ENCODE peak calls at places on chromosomes 7 and 10, in seven cellular contexts. G is mammary epithelial cell, N is fibroblast of lung, X is breast epithelium, F is adrenal gland, P is upper lobe of right lung, Q is ovary. O is an unnamed sample.

GRCh38 chr7:1747004-1747801 is 77.1 kb downstream of the ELFN1 start:
- DNase-seq in Q (no peak), N (no peak), X (no peak), F (no peak), G (no peak), P (no peak), O (no peak)

GRCh38 chr7:51123322-51124021 is 193.1 kb downstream of the COBL start:
- DNase-seq in N (peak; percentile 89), P (no peak), X (peak; percentile 90), G (peak; percentile 95), F (peak; percentile 63), Q (no peak), O (no peak)

GRCh38 chr10:6751363-6751762 is 171.3 kb upstream of the PRKCQ start:
- DNase-seq in N (no peak), F (no peak), X (no peak), P (no peak), G (no peak), Q (no peak), O (no peak)

GRCh38 chr10:71294091-71294561 is 24.9 kb upstream of the SLC29A3 start:
- DNase-seq in Q (no peak), F (no peak), P (no peak), G (peak; percentile 22), X (peak; percentile 70), N (no peak), O (no peak)

GRCh38 chr7:72540923-72541322 is 128.8 kb upstream of the CALN1 start:
- DNase-seq in G (no peak), X (no peak), F (no peak), Q (no peak), N (no peak), P (no peak), O (no peak)

GRCh38 chr7:91424372-91424771 is 160.1 kb downstream of the FZD1 start:
- DNase-seq in Q (peak; percentile 15), P (no peak), N (no peak), F (no peak), G (no peak), X (no peak), O (peak; percentile 25)

GRCh38 chr10:98408799-98409198 is 6.2 kb downstream of the PYROXD2 start:
- DNase-seq in X (no peak), F (no peak), P (no peak), N (no peak), G (no peak), Q (no peak), O (no peak)

GRCh38 chr7:134856141-134856540 is 76.7 kb downstream of the CALD1 start:
- DNase-seq in G (no peak), F (no peak), Q (no peak), X (no peak), P (no peak), N (peak; percentile 44), O (peak; percentile 31)

GRCh38 chr7:102253076-102253972 is 33.3 kb upstream of the SH2B2 start:
- DNase-seq in Q (no peak), G (no peak), X (no peak), N (no peak), F (no peak), P (no peak), O (no peak)

GRCh38 chr7:84633-85020 is 107.7 kb upstream of the FAM20C start:
- DNase-seq in F (no peak), X (no peak), G (no peak), N (no peak), P (no peak), Q (no peak), O (no peak)

GRCh38 chr7:3370068-3370704 is 69.1 kb downstream of the SDK1 start:
- DNase-seq in N (no peak), G (no peak), F (no peak), X (no peak), Q (no peak), P (no peak), O (no peak)

GRCh38 chr7:55575098-55575497 is 2.8 kb upstream of the VOPP1 start:
- DNase-seq in X (no peak), F (no peak), Q (no peak), N (no peak), P (no peak), G (no peak), O (no peak)

GRCh38 chr7:109460296-109460695 is 890.6 kb downstream of the DNAJB9 start:
- DNase-seq in X (no peak), N (no peak), Q (no peak), F (no peak), G (no peak), P (no peak), O (no peak)

GRCh38 chr7:99278180-99278579 is 5.5 kb downstream of the MYH16 start:
- DNase-seq in Q (no peak), F (no peak), N (no peak), X (no peak), G (no peak), P (no peak), O (no peak)

GRCh38 chr7:75679060-75679459 is 59.7 kb downstream of the HIP1 start:
- DNase-seq in Q (no peak), P (no peak), G (no peak), N (no peak), F (no peak), X (no peak), O (no peak)

GRCh38 chr7:142323706-142324105 is 65.8 kb upstream of the PRSS58 start:
- DNase-seq in N (no peak), X (no peak), P (no peak), G (peak; percentile 9), F (no peak), Q (no peak), O (peak; percentile 60)

GRCh38 chr7:152158801-152159587 is 133.5 kb downstream of the GALNT11 start:
- DNase-seq in X (no peak), F (no peak), G (no peak), Q (no peak), P (no peak), N (no peak), O (no peak)

GRCh38 chr7:75565129-75565528 is 73.0 kb downstream of the SPDYE5 start:
- DNase-seq in X (peak; percentile 89), G (peak; percentile 88), N (peak; percentile 96), P (no peak), F (peak; percentile 33), Q (no peak), O (no peak)

GRCh38 chr10:52570490-52570889 is 202.1 kb downstream of the MBL2 start:
- DNase-seq in P (no peak), Q (no peak), F (no peak), N (no peak), G (no peak), X (no peak), O (no peak)

DNA sequence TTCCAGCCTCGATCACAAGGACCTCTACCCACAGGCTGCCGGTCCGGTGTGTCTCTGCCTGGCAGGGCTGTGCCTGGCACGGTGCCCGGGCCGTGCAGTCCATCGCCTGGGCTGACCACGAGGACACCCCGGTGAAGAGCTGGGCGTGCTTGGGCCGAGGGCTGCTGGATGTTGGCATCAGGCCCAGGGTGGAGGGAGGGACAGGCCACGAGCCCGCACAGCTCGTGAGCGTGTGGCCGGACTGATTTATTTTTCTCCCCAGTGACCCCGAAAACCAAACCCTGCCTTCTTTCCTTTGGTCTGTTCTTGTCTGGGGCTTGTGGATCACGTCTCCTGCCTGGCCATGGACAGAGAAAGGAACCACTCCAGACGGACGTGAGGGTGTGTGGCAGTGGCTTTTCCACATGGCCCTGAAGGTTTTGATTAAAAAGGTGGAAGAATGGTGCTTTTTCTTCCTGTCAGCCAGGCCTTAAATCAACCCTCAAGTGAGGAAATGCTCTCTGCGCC is 130.2 kb downstream of the RGS10 start:
- DNase-seq in G (no peak), X (peak; percentile 50), Q (peak; percentile 91), N (peak; percentile 62), F (peak; percentile 72), P (peak; percentile 90), O (no peak)
- H3K4me1 ChIP-seq in G (no peaks in the 10 kb centered on the region), X (no peaks in the 10 kb centered on the region), Q (peaks cover 44% of the 10 kb centered on the region), N (peaks cover 30% of the 10 kb centered on the region), F (peaks cover 10% of the 10 kb centered on the region), P (peaks cover 64% of the 10 kb centered on the region), O (peaks cover 4% of the 10 kb centered on the region)

GRCh38 chr10:24462340-24462739 is 253.4 kb downstream of the KIAA1217 start:
- DNase-seq in N (no peak), G (no peak), Q (no peak), X (no peak), P (no peak), F (no peak), O (no peak)
- H3K27ac ChIP-seq in N (no peak overlapping the region), G (no peak overlapping the region), Q (no peak overlapping the region), X (peak overlapping the region; percentile 91), P (no peak overlapping the region), F (no peak overlapping the region), O (peak overlapping the region; percentile 88)

DNA sequence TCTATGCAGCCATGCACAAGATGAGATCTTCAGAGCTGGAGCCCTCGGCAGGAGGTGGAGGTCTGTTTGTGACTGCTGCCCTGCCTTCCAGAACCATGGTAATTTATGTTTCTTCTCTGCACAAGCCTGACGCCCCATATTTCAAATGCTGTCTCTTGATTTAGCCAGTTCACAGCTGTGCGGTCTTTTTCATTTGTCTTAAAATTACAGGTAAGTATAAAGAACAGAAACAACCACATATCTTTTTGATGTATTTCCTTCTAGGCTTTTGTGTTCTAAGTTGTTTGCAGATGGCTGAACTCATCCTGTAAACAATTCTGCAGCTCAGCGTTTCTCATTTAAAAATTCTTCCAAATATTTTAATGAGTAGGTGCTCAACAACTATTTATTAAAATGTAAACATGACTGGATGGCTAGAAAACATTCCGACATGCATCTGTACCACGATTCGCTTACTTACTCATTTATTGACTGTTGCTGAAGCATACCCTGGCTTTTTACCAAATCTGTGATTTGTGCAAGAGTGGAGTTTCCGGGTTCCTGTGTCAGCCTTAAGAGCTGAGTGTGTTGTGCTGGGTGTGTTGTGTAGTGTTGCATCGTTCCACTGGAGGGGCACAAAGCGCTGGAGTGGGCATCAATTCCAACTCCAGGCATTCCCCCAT is 58.9 kb downstream of the PIP4K2A start:
- DNase-seq in F (no peak), N (peak; percentile 55), Q (no peak), P (no peak), X (no peak), G (peak; percentile 71), O (peak; percentile 72)
- H3K4me1 ChIP-seq in F (no peaks in the 10 kb centered on the region), N (peaks cover 10% of the 10 kb centered on the region), Q (peaks cover 4% of the 10 kb centered on the region), P (peaks cover 63% of the 10 kb centered on the region), X (peaks cover 8% of the 10 kb centered on the region), G (peaks cover 3% of the 10 kb centered on the region), O (peaks cover 40% of the 10 kb centered on the region)

GRCh38 chr7:106756071-106756470 is 95.1 kb upstream of the CCDC71L start:
- DNase-seq in G (no peak), P (no peak), X (no peak), N (no peak), Q (no peak), F (no peak), O (no peak)

GRCh38 chr7:106755641-106756040 is 94.7 kb upstream of the CCDC71L start:
- DNase-seq in P (no peak), N (no peak), Q (no peak), G (no peak), F (no peak), X (no peak), O (no peak)

GRCh38 chr7:106756884-106757283 is 95.9 kb upstream of the CCDC71L start:
- DNase-seq in G (no peak), F (no peak), P (no peak), X (no peak), Q (no peak), N (no peak), O (no peak)

GRCh38 chr7:106750773-106751172 is 89.8 kb upstream of the CCDC71L start:
- DNase-seq in Q (no peak), X (no peak), N (no peak), G (no peak), F (no peak), P (no peak), O (no peak)

DNA sequence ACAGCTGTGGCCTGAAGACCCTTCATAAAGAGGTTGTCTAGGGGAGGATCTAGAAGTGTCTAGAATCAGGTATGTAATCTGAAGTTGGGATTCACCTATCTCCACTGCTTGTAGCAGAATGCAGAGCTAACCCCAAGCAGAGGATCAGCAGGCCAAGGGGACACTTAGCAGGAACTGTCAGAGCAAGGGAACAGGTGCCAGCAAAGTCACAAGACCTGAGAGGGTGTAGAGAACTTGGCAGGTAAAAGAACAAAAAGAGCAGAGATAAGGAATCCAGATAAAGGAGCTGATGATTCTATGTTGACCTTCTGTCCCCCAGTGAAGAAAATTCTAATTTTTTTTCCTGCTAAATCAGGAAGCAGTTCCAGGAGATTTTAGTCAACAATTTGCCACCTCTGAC is 91.4 kb upstream of the CCDC71L start:
- DNase-seq in N (no peak), X (no peak), P (no peak), Q (no peak), F (no peak), G (no peak), O (no peak)
- H3K27ac ChIP-seq in N (no peak overlapping the region), X (no peak overlapping the region), P (no peak overlapping the region), Q (no peak overlapping the region), F (no peak overlapping the region), G (no peak overlapping the region), O (no peak overlapping the region)

O was measured in A673.